ENCODE peak calls at places on chromosomes 6 and 20, in six cellular contexts. I, K, J, V, B and F are unnamed samples.

GRCh38 chr20:58028123-58028522 is 200.3 kb downstream of the ANKRD60 start:
- DNase-seq in I (no peak), K (no peak), J (no peak), V (no peak), B (no peak), F (no peak)

GRCh38 chr6:28657756-28658465 is 132.2 kb downstream of the GPX5 start:
- DNase-seq in I (peak), K (peak), J (peak), V (no peak), B (no peak), F (peak)

GRCh38 chr20:325889-326644 is 715 bp downstream of the SOX12 start:
- DNase-seq in I (peak), K (peak), J (peak), V (no peak), B (no peak), F (no peak)

GRCh38 chr20:21705466-21706344 is at the start of gene PAX1:
- DNase-seq in I (no peak), K (no peak), J (peak), V (no peak), B (no peak), F (no peak)

GRCh38 chr20:4472906-4473305 is 248.8 kb upstream of the PRND start:
- DNase-seq in I (no peak), K (no peak), J (no peak), V (no peak), B (no peak), F (peak)

GRCh38 chr6:37531026-37531425 is 31.3 kb upstream of the CCDC167 start:
- DNase-seq in I (peak), K (peak), J (no peak), V (no peak), B (no peak), F (peak)

GRCh38 chr6:157019115-157019628 is 242.0 kb downstream of the ARID1B start:
- DNase-seq in I (peak), K (no peak), J (peak), V (no peak), B (no peak), F (no peak)

GRCh38 chr20:47573586-47573985 is 71.9 kb downstream of the NCOA3 start:
- DNase-seq in I (no peak), K (no peak), J (no peak), V (no peak), B (no peak), F (no peak)

GRCh38 chr20:49517509-49518100 is 35.1 kb upstream of the KCNB1 start:
- DNase-seq in I (no peak), K (no peak), J (no peak), V (no peak), B (no peak), F (no peak)

GRCh38 chr6:110554966-110555460 is 78.6 kb upstream of the SLC22A16 start:
- DNase-seq in I (no peak), K (no peak), J (no peak), V (no peak), B (no peak), F (no peak)

GRCh38 chr20:63081351-63081750 is 74.6 kb upstream of the BHLHE23 start:
- DNase-seq in I (no peak), K (no peak), J (no peak), V (no peak), B (no peak), F (no peak)

GRCh38 chr20:51985753-51986152 is 183.4 kb upstream of the SALL4 start:
- DNase-seq in I (no peak), K (no peak), J (no peak), V (no peak), B (no peak), F (no peak)

GRCh38 chr6:47044418-47044817 is 2.3 kb upstream of the ADGRF1 start:
- DNase-seq in I (peak), K (peak), J (peak), V (no peak), B (no peak), F (peak)

GRCh38 chr20:8853805-8854338 is 215.0 kb upstream of the PLCB4 start:
- DNase-seq in I (peak), K (peak), J (peak), V (peak), B (no peak), F (peak)

GRCh38 chr6:43009124-43009523 is 4.6 kb downstream of the MEA1 start:
- DNase-seq in I (peak), K (peak), J (peak), V (no peak), B (no peak), F (no peak)